ENCODE peak calls at places on chromosomes 6 and 20, in four cellular contexts. One of them, this sample, is unnamed.

GRCh38 chr20:17557675-17558006 is 12.2 kb upstream of the DSTN start:
- DNase-seq in transverse colon: peak
- DNase-seq in astrocyte of the cerebellum: no peak
- DNase-seq in heart right ventricle: no peak
- DNase-seq in this sample: no peak

GRCh38 chr6:112468359-112468758 is 121.2 kb downstream of the RFPL4B start:
- DNase-seq in astrocyte of the cerebellum: no peak
- DNase-seq in transverse colon: no peak
- DNase-seq in heart right ventricle: no peak
- DNase-seq in this sample: no peak

GRCh38 chr6:56772737-56773184 is 130.1 kb upstream of the DST start:
- DNase-seq in astrocyte of the cerebellum: peak
- DNase-seq in heart right ventricle: no peak
- DNase-seq in transverse colon: no peak
- DNase-seq in this sample: no peak

GRCh38 chr6:147935656-147936055 is 407.0 kb upstream of the SASH1 start:
- DNase-seq in astrocyte of the cerebellum: no peak
- DNase-seq in transverse colon: no peak
- DNase-seq in heart right ventricle: no peak
- DNase-seq in this sample: no peak

GRCh38 chr20:63427724-63428330 is 44.6 kb downstream of the KCNQ2 start:
- DNase-seq in transverse colon: no peak
- DNase-seq in astrocyte of the cerebellum: no peak
- DNase-seq in heart right ventricle: no peak
- DNase-seq in this sample: no peak

GRCh38 chr20:32908334-32909292 is 49.9 kb downstream of the EFCAB8 start:
- DNase-seq in heart right ventricle: no peak
- DNase-seq in transverse colon: no peak
- DNase-seq in astrocyte of the cerebellum: no peak
- DNase-seq in this sample: no peak

GRCh38 chr6:150598401-150598800 is 1.3 kb upstream of the PLEKHG1 start:
- DNase-seq in transverse colon: no peak
- DNase-seq in heart right ventricle: no peak
- DNase-seq in astrocyte of the cerebellum: no peak
- DNase-seq in this sample: no peak

GRCh38 chr6:48098923-48099322 is 12.1 kb downstream of the PTCHD4 start:
- DNase-seq in astrocyte of the cerebellum: no peak
- DNase-seq in transverse colon: no peak
- DNase-seq in heart right ventricle: no peak
- DNase-seq in this sample: no peak

GRCh38 chr6:146543940-146544661 is 468 bp downstream of the RAB32 start:
- DNase-seq in transverse colon: peak
- DNase-seq in heart right ventricle: no peak
- DNase-seq in astrocyte of the cerebellum: no peak
- DNase-seq in this sample: peak

GRCh38 chr6:30568245-30568644 is 3.0 kb upstream of the ABCF1 start:
- DNase-seq in transverse colon: no peak
- DNase-seq in heart right ventricle: no peak
- DNase-seq in astrocyte of the cerebellum: no peak
- DNase-seq in this sample: no peak

GRCh38 chr20:62888406-62888805 is 26.8 kb upstream of the TCFL5 start:
- DNase-seq in transverse colon: no peak
- DNase-seq in heart right ventricle: no peak
- DNase-seq in astrocyte of the cerebellum: no peak
- DNase-seq in this sample: no peak

GRCh38 chr20:62977613-62978558 is 25.4 kb downstream of the SLC17A9 start:
- DNase-seq in heart right ventricle: no peak
- DNase-seq in astrocyte of the cerebellum: no peak
- DNase-seq in transverse colon: peak
- DNase-seq in this sample: no peak

GRCh38 chr20:51156796-51157119 is 133.9 kb upstream of the KCNG1 start:
- DNase-seq in transverse colon: no peak
- DNase-seq in astrocyte of the cerebellum: peak
- DNase-seq in heart right ventricle: no peak
- DNase-seq in this sample: no peak

GRCh38 chr6:89433637-89434499 is 916 bp downstream of the ANKRD6 start:
- DNase-seq in astrocyte of the cerebellum: no peak
- DNase-seq in transverse colon: peak
- DNase-seq in heart right ventricle: peak
- DNase-seq in this sample: peak

GRCh38 chr20:14055127-14055742 is 59.9 kb downstream of the MACROD2 start:
- DNase-seq in transverse colon: no peak
- DNase-seq in heart right ventricle: no peak
- DNase-seq in astrocyte of the cerebellum: peak
- DNase-seq in this sample: no peak

GRCh38 chr6:125217369-125217768 is 63.8 kb downstream of the TPD52L1 start:
- DNase-seq in heart right ventricle: no peak
- DNase-seq in transverse colon: no peak
- DNase-seq in astrocyte of the cerebellum: no peak
- DNase-seq in this sample: no peak

GRCh38 chr6:27650620-27651370 is 177.9 kb upstream of the ZNF184 start:
- DNase-seq in astrocyte of the cerebellum: no peak
- DNase-seq in heart right ventricle: no peak
- DNase-seq in transverse colon: no peak
- DNase-seq in this sample: peak

GRCh38 chr20:17969276-17969883 is 562 bp downstream of the MGME1 start:
- DNase-seq in heart right ventricle: no peak
- DNase-seq in transverse colon: peak
- DNase-seq in astrocyte of the cerebellum: no peak
- DNase-seq in this sample: no peak

GRCh38 chr6:51854876-51855275 is 232.5 kb downstream of the PKHD1 start:
- DNase-seq in transverse colon: no peak
- DNase-seq in heart right ventricle: no peak
- DNase-seq in astrocyte of the cerebellum: no peak
- DNase-seq in this sample: no peak

GRCh38 chr6:41460742-41461336 is 85.3 kb upstream of the FOXP4 start:
- DNase-seq in astrocyte of the cerebellum: no peak
- DNase-seq in transverse colon: no peak
- DNase-seq in heart right ventricle: no peak
- DNase-seq in this sample: no peak

GRCh38 chr20:1465470-1466210 is 1.0 kb downstream of the NSFL1C start:
- DNase-seq in astrocyte of the cerebellum: no peak
- DNase-seq in transverse colon: no peak
- DNase-seq in heart right ventricle: no peak
- DNase-seq in this sample: no peak

GRCh38 chr20:7673841-7674240 is 266.4 kb downstream of the HAO1 start:
- DNase-seq in transverse colon: no peak
- DNase-seq in astrocyte of the cerebellum: peak
- DNase-seq in heart right ventricle: no peak
- DNase-seq in this sample: no peak

GRCh38 chr6:134551245-134551960 is 233.5 kb upstream of the SGK1 start:
- DNase-seq in heart right ventricle: no peak
- DNase-seq in transverse colon: no peak
- DNase-seq in astrocyte of the cerebellum: peak
- DNase-seq in this sample: no peak

GRCh38 chr20:9215539-9215938 is 146.7 kb downstream of the PLCB4 start:
- DNase-seq in astrocyte of the cerebellum: no peak
- DNase-seq in heart right ventricle: no peak
- DNase-seq in transverse colon: no peak
- DNase-seq in this sample: no peak
- TF ChIP-seq CTCF in astrocyte of the cerebellum: peak
- TF ChIP-seq CTCF in heart right ventricle: peak
- TF ChIP-seq CTCF in transverse colon: no peak
- TF ChIP-seq CTCF in this sample: peak

GRCh38 chr6:82617648-82618047 is 254.0 kb downstream of the TPBG start:
- DNase-seq in heart right ventricle: no peak
- DNase-seq in astrocyte of the cerebellum: no peak
- DNase-seq in transverse colon: no peak
- DNase-seq in this sample: no peak

GRCh38 chr6:82619573-82619972 is 256.0 kb downstream of the TPBG start:
- DNase-seq in heart right ventricle: no peak
- DNase-seq in astrocyte of the cerebellum: no peak
- DNase-seq in transverse colon: no peak
- DNase-seq in this sample: no peak

GRCh38 chr6:82612475-82612874 is 248.9 kb downstream of the TPBG start:
- DNase-seq in transverse colon: no peak
- DNase-seq in astrocyte of the cerebellum: no peak
- DNase-seq in heart right ventricle: no peak
- DNase-seq in this sample: no peak

GRCh38 chr6:82614518-82614917 is 250.9 kb downstream of the TPBG start:
- DNase-seq in heart right ventricle: no peak
- DNase-seq in astrocyte of the cerebellum: no peak
- DNase-seq in transverse colon: no peak
- DNase-seq in this sample: no peak

DNA sequence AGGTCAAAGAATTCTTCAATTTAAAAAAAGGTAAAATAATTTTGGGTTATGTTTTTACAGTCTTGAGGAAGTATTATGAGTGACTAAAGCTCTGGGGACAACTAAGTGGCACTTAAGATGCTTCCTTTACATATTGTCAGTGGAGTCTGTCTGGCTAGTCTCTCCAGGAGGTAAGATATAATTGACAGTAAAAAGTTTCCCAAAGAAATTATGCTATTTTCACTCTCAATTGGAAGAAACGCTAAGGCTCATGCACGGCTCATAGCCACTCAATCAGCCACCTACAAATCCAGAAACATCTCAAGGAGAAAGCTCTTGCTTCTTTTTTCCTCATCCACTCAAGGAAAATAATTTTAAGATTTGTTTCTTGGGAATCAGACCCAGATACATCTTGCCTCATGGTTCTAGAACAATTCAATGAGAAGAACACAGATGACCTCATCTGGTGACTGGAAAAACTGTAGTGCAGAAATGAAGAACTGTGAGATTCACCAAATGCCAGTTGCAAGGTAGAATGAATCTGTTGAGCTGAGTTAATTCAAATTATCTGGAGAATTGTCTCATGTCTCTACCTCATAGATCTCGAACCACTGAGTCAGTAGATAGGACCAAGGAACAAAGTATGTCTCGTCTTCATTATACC is 252.9 kb downstream of the TPBG start:
- DNase-seq in astrocyte of the cerebellum: no peak
- DNase-seq in heart right ventricle: no peak
- DNase-seq in transverse colon: no peak
- DNase-seq in this sample: no peak
- TF ChIP-seq CTCF in astrocyte of the cerebellum: no peak
- TF ChIP-seq CTCF in heart right ventricle: no peak
- TF ChIP-seq CTCF in transverse colon: no peak
- TF ChIP-seq CTCF in this sample: no peak

GRCh38 chr6:26450240-26450639 is 7.5 kb upstream of the BTN2A1 start:
- DNase-seq in heart right ventricle: no peak
- DNase-seq in transverse colon: no peak
- DNase-seq in astrocyte of the cerebellum: no peak
- DNase-seq in this sample: no peak
- TF ChIP-seq CTCF in heart right ventricle: no peak
- TF ChIP-seq CTCF in transverse colon: no peak
- TF ChIP-seq CTCF in astrocyte of the cerebellum: no peak
- TF ChIP-seq CTCF in this sample: no peak

GRCh38 chr6:18596529-18596835 is 209.3 kb downstream of the RNF144B start:
- DNase-seq in transverse colon: no peak
- DNase-seq in heart right ventricle: no peak
- DNase-seq in astrocyte of the cerebellum: no peak
- DNase-seq in this sample: no peak
- TF ChIP-seq CTCF in transverse colon: no peak
- TF ChIP-seq CTCF in heart right ventricle: no peak
- TF ChIP-seq CTCF in astrocyte of the cerebellum: no peak
- TF ChIP-seq CTCF in this sample: no peak

GRCh38 chr20:24782221-24782620 is 166.8 kb upstream of the CST7 start:
- DNase-seq in heart right ventricle: no peak
- DNase-seq in astrocyte of the cerebellum: no peak
- DNase-seq in transverse colon: no peak
- DNase-seq in this sample: no peak

GRCh38 chr20:24779886-24780285 is 169.2 kb upstream of the CST7 start:
- DNase-seq in transverse colon: no peak
- DNase-seq in heart right ventricle: no peak
- DNase-seq in astrocyte of the cerebellum: no peak
- DNase-seq in this sample: no peak

GRCh38 chr20:24780648-24781047 is 168.4 kb upstream of the CST7 start:
- DNase-seq in transverse colon: no peak
- DNase-seq in astrocyte of the cerebellum: no peak
- DNase-seq in heart right ventricle: no peak
- DNase-seq in this sample: no peak

GRCh38 chr20:24782801-24783630 is 166.1 kb upstream of the CST7 start:
- DNase-seq in transverse colon: no peak
- DNase-seq in heart right ventricle: no peak
- DNase-seq in astrocyte of the cerebellum: no peak
- DNase-seq in this sample: no peak

DNA sequence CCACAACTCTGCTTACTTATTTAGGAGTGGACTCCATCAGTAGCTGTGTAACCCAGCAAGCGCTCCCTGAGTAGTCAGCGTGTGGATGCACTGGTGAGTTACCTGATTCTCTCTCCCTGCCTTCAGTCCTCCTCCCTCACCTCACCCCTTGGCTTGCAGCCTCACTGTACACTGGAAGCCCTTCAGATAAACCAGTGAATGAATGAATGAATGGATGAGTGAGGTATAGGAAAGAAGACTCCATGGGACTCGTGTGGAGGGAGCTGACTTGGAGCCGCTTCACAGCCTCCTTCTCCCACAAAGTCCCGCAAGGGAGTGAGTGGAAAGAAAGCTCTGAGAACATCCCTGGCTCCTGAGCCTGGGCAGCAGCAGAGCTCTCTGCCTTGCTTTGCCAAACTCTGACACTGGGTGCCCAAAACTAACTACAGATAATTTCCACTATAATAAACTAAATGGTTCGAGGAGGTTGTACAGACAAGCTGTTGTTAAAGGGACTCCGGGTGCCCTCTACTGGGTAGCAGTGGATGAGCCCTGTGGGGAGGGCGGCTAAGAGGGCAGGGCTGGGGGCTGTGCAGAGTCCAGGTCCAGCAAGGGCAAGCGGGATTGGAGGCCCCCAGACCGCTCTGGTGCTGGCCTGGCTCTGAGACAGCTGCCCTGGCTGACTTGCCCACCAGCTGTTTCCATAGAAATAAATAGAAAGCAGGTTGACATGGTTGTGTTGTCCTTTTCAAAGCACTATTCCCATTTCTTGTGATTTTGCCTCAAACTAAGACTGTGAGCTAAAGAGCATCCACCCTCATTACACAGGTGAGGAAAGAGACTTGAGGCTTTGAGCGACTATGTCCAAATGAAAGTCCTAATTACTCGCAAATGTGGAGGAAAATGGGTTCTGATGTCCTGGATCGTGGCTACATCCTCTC is 167.7 kb upstream of the CST7 start:
- DNase-seq in astrocyte of the cerebellum: no peak
- DNase-seq in heart right ventricle: no peak
- DNase-seq in transverse colon: no peak
- DNase-seq in this sample: no peak
- TF ChIP-seq CTCF in astrocyte of the cerebellum: peak
- TF ChIP-seq CTCF in heart right ventricle: peak
- TF ChIP-seq CTCF in transverse colon: no peak
- TF ChIP-seq CTCF in this sample: peak

DNA sequence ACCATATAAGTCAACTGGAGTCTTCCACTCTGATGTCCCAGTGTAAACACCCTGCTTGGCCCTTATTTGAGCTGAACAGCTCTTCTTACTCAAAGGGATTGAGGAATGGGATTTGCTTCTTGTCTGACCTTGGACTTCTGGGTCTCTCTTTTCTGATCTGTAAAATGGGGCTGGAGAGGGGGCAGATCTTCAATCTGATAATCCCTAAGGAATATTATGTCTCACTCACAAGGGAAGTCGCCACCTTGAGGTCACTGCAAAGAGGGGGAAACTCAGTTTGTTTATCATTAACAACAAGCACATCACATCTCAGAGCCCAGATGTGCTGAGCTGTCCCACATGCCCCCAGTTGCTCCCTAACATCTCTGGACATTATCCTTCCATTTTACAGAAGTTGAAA is 15.1 kb downstream of the KCNS1 start:
- DNase-seq in heart right ventricle: no peak
- DNase-seq in astrocyte of the cerebellum: no peak
- DNase-seq in transverse colon: no peak
- DNase-seq in this sample: no peak
- TF ChIP-seq CTCF in heart right ventricle: no peak
- TF ChIP-seq CTCF in astrocyte of the cerebellum: no peak
- TF ChIP-seq CTCF in transverse colon: no peak
- TF ChIP-seq CTCF in this sample: no peak

This sample was measured in progenitor cell of endocrine pancreas.